ENCODE peak calls at places on chromosomes 7 and 10, in five cellular contexts. W is neuronal stem cell, C is H9, X is H1, N is trophoblast cell. Q is an unnamed sample.

GRCh38 chr7:1593091-1593866 is 23.4 kb upstream of the PSMG3 start:
- DNase-seq in W (no peak), C (peak), X (no peak), N (no peak), Q (peak)

GRCh38 chr7:50449501-50449880 is 659 bp downstream of the FIGNL1 start:
- DNase-seq in W (no peak), C (no peak), X (no peak), N (no peak), Q (no peak)

GRCh38 chr7:117186218-117186617 is 136.6 kb downstream of the WNT2 start:
- DNase-seq in W (no peak), C (no peak), X (no peak), N (no peak), Q (peak)

GRCh38 chr10:77392851-77393250 is 244.8 kb downstream of the KCNMA1 start:
- DNase-seq in W (no peak), C (no peak), X (no peak), N (peak), Q (peak)

GRCh38 chr10:67837519-67838314 is at the start of gene DNAJC12:
- DNase-seq in W (no peak), C (no peak), X (no peak), N (no peak), Q (peak)

GRCh38 chr7:120502132-120502531 is 229.2 kb downstream of the KCND2 start:
- DNase-seq in W (peak), C (no peak), X (no peak), N (no peak), Q (no peak)

GRCh38 chr10:2949948-2950354 is 117.4 kb upstream of the PFKP start:
- DNase-seq in W (no peak), C (no peak), X (no peak), N (no peak), Q (no peak)

GRCh38 chr7:144738708-144739314 is 97.0 kb downstream of the TPK1 start:
- DNase-seq in W (no peak), C (no peak), X (no peak), N (peak), Q (peak)

GRCh38 chr10:99870051-99870730 is 87.8 kb downstream of the ABCC2 start:
- DNase-seq in W (no peak), C (no peak), X (no peak), N (peak), Q (no peak)

GRCh38 chr7:102433319-102434038 is at the start of gene ORAI2:
- DNase-seq in W (peak), C (peak), X (peak), N (peak), Q (peak)

GRCh38 chr7:85695041-85695990 is 508.5 kb upstream of the SEMA3D start:
- DNase-seq in W (no peak), C (no peak), X (no peak), N (no peak), Q (peak)

GRCh38 chr10:124520553-124521428 is 59.2 kb downstream of the LHPP start:
- DNase-seq in W (no peak), C (no peak), X (no peak), N (no peak), Q (no peak)

GRCh38 chr10:89115876-89116627 is 91.1 kb downstream of the CH25H start:
- DNase-seq in W (no peak), C (no peak), X (no peak), N (peak), Q (peak)

GRCh38 chr10:12829796-12830195 is 171.7 kb downstream of the CCDC3 start:
- DNase-seq in W (no peak), C (no peak), X (no peak), N (no peak), Q (no peak)

GRCh38 chr7:149886018-149886416 is 12.2 kb downstream of the ATP6V0E2 start:
- DNase-seq in W (no peak), C (peak), X (no peak), N (no peak), Q (no peak)

GRCh38 chr7:25950488-25951413 is 201.2 kb upstream of the NFE2L3 start:
- DNase-seq in W (peak), C (peak), X (peak), N (peak), Q (peak)

GRCh38 chr7:25952277-25953057 is 199.5 kb upstream of the NFE2L3 start:
- DNase-seq in W (no peak), C (peak), X (no peak), N (no peak), Q (no peak)

GRCh38 chr7:25953859-25954258 is 198.1 kb upstream of the NFE2L3 start:
- DNase-seq in W (no peak), C (no peak), X (no peak), N (no peak), Q (peak)

GRCh38 chr7:25949672-25950487 is 202.1 kb upstream of the NFE2L3 start:
- DNase-seq in W (peak), C (peak), X (peak), N (no peak), Q (peak)

DNA sequence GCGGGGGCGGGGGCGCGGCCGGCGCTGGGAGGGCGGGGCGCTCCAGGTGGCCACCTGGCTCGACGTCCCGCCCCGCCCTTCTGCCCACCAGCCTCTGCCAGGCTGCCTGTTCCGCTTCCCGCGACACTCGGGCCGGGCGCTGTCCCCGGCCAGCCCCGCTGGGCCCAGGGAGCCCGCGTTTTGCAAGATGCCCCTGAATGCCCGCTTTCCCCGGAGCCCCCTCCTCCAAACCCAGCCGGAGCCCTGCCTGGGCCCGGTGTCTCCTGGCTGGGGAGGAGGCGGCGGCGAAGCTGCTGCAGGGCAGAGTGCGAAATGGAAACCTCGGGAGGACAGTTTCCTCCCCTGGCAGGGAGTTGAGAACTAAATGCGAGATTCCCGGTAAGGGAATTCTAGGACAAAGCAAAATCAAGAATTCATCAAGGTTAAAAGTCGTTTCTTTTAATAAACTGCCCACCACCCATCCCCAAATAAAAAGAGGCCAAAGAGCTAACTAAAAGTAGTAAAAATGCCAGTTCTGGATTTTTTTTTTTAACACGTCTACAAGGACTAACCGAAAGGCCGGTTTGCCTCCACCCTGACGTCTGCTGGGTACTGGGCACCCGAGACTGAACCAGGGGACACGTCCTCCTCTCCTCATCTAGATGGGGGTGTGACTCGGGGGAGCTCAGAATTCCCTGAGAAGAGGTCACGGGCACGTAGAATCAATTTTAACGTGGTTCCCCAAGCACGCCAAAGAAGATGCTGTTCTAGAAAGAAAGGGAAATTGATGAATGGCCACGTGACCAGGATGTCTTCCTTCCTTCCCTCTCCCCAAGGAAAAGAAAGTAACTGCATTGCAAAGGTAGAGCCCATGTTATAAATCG is 200.4 kb upstream of the NFE2L3 start:
- DNase-seq in W (peak), C (peak), X (no peak), N (no peak), Q (peak)
- H3K4ac ChIP-seq in W (no peak), C (no peak), X (peak), N (no peak), Q (peak)

GRCh38 chr7:158863611-158864506 is 7.5 kb downstream of the DYNC2I1 start:
- DNase-seq in W (no peak), C (no peak), X (no peak), N (peak), Q (peak)
- H3K9ac ChIP-seq in W (peak), C (no peak), X (no peak), N (no peak), Q (peak)

DNA sequence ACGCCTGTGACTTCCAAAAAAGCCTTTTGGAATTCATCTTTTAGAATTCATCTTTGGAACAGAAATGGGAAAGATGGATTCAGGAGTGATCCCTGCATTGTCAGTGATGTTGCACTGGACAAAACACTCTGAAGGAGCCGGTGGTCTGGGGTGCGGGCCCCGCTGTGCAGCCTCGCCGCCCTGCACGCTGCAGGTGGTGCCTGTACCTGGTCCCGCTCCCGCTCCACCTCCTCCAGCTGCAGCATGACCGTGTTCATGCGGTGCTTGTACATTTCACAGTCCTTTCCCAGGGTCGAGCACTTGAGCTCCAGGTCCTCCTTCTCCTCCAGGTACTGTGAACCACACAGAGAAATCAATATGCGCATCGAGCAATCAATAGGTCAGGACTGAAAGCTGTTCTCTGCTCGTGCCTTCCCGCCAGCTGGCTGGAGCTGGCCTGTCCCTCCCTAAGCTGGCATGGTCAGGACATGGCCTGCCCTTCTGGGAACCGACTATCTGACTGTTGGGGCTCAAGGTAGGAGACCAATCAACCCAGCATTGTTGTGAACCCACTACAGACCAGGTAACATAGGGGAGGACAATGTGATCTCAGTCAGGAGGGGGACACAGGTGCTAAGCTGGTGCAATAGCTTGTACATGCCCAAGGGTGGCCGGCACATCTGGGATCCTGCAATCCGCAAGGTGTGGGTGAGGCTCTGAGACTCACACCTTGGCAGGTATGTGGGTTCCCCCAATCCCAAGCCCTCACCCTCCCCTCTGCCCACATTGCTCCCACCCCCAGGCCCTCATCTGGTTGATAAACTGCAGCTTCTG is 93.8 kb upstream of the GNA12 start:
- DNase-seq in W (no peak), C (peak), X (no peak), N (no peak), Q (no peak)
- H2BK12ac ChIP-seq in W (peak), C (no peak), X (no peak), N (no peak), Q (no peak)

GRCh38 chr7:47153076-47153475 is 428.8 kb downstream of the TNS3 start:
- DNase-seq in W (no peak), C (no peak), X (no peak), N (no peak), Q (peak)
- H3K4ac ChIP-seq in W (no peak), C (no peak), X (no peak), N (no peak), Q (no peak)

DNA sequence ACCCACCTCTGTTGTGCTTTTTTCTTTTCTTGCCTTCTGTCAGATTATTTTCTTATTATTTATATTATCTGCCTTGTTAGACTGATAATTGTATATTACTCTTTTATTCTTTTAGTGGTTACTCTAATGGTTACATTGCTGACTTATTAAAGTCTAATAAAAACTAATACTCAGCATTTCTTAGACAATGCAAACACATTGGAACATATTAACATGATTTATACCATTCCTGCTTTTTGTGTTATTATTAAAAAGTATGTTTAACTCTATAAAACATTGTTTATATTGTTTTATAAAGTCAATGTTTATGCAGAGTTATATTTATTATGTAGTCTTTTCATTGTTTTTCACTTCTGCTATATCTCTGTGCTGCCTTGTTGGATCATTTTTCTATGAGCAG is 68.0 kb upstream of the CACNA2D1 start:
- DNase-seq in W (no peak), C (no peak), X (no peak), N (no peak), Q (no peak)
- H3K9ac ChIP-seq in W (no peak), C (no peak), X (no peak), N (no peak), Q (no peak)

DNA sequence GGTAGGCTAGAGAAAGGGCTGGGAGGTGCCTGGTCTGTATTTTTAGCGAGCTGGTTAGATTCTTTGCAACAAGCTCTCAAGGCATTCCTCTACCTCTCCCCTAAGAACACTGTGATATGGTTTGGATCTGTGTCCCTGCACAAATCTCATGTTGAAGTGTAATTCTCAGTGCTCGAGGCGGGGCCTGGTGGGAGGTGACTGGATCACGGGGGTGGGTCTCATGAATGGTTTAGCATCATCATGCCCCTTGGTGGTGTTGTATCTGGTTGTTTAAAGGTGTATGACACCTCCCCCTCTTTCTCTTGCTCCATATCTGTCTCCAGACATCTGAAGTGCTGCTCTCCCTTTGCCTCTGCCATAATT is 93.5 kb downstream of the PRTFDC1 start:
- DNase-seq in W (no peak), C (no peak), X (no peak), N (no peak), Q (no peak)
- H2BK12ac ChIP-seq in W (no peak), C (no peak), X (no peak), N (no peak), Q (peak)

DNA sequence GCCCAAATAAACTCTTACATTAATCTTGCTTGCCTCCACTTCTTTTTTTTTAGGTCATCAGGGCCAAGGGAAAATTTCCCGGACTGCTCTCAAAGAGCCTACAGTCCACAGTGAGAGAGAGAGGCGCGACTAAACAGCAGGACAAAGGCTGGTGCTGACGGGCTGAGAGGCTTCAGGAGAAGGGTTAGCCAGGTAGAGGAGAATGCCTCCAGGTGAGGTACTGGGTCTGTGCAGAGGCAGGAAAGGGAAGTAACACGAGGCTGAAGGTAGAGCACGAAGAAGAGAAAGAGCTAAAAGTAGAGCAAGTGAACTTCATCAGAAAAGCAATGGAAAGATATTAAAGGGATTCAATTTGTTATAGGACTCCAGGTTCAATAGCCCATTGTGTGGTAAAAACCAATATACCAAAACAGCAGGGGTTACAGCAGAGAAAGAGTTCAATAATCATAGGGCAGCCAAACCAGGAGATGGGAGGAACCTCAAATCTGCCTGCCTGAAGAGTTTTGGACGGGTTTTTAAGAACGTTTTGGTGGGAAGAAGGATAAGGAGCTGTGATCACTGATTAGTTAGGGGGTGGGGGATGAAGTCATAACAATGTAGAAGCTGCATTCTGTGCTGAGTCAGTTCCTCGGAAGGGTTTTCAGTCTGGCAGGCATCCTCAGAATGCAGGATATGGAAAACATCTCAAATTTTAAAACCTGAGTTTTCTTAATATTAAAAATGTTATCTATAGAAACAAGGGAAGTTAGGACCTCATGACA is 171.5 kb downstream of the AKR1D1 start:
- DNase-seq in W (no peak), C (peak), X (no peak), N (no peak), Q (no peak)
- H3K4ac ChIP-seq in W (no peak), C (no peak), X (no peak), N (peak), Q (no peak)

Q was measured in mesenchymal stem cell.